ENCODE peak calls at places on chromosomes 5 and 9, in five cellular contexts. J, T, X, K and R are unnamed samples.
A peak's percentile ranks its signal among the peaks of the same experiment; 100 is the strongest.

GRCh38 chr5:57598097-57598496 is 115.5 kb upstream of the ACTBL2 start:
- DNase-seq in J (no peak), T (no peak), K (no peak), X (no peak), R (no peak)

GRCh38 chr5:152188219-152188618 is 216.9 kb downstream of the NMUR2 start:
- DNase-seq in J (no peak), K (no peak), T (no peak), X (no peak), R (no peak)

GRCh38 chr9:22469928-22470544 is 23.4 kb downstream of the DMRTA1 start:
- DNase-seq in T (peak; percentile 23), K (peak; percentile 41), X (peak; percentile 13), J (peak; percentile 75), R (peak; percentile 81)

GRCh38 chr5:57805732-57806131 is 323.1 kb upstream of the ACTBL2 start:
- DNase-seq in X (peak; percentile 83), K (peak; percentile 8), T (no peak), J (no peak), R (no peak)

GRCh38 chr5:82353522-82353921 is 75.4 kb upstream of the RPS23 start:
- DNase-seq in J (no peak), X (no peak), T (no peak), K (no peak), R (no peak)

GRCh38 chr9:131045300-131046092 is 36.5 kb downstream of the LAMC3 start:
- DNase-seq in T (no peak), X (no peak), K (no peak), J (no peak), R (no peak)

GRCh38 chr5:120388016-120388781 is 75.9 kb upstream of the PRR16 start:
- DNase-seq in K (peak; percentile 98), X (peak; percentile 95), T (no peak), J (no peak), R (peak; percentile 91)

GRCh38 chr5:138354926-138355378 is 2.5 kb downstream of the KDM3B start:
- DNase-seq in J (peak; percentile 73), X (peak; percentile 77), K (peak; percentile 68), T (no peak), R (peak; percentile 79)

GRCh38 chr5:109695005-109695926 is 5.5 kb downstream of the MAN2A1 start:
- DNase-seq in K (no peak), X (no peak), J (no peak), T (no peak), R (peak; percentile 9)

GRCh38 chr5:55427157-55427556 is 107.6 kb downstream of the PLPP1 start:
- DNase-seq in J (no peak), K (peak; percentile 89), T (peak; percentile 51), X (peak; percentile 90), R (peak; percentile 57)

GRCh38 chr5:130295235-130295634 is 391.0 kb downstream of the CHSY3 start:
- DNase-seq in X (no peak), K (no peak), T (no peak), J (no peak), R (peak; percentile 3)

GRCh38 chr9:96617439-96618185 is 2.0 kb downstream of the CDC14B start:
- DNase-seq in K (no peak), X (no peak), T (no peak), J (peak; percentile 15), R (no peak)
- H3K9ac ChIP-seq in K (no peak overlapping the region), X (no peak overlapping the region), T (no peak overlapping the region), J (no peak overlapping the region), R (peak overlapping the region; percentile 83)

DNA sequence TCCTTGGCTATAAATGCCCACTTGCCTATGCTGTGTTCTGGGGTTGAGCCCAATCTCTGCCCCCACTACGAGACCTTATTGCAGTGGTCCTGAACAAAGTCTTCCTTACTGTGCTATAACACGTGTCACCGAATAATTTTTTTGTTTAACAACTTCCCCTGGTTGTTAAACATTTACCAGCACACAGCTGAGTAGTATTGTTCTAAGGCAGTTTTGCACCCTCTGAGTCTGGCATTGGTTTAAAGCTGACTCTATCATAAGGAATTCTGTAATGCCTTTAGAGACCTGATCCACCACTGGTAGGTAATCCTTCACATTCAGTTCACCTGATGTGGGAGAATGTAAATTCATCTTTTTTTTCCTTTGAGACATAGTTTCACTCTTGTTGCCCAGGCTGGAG is 25.6 kb upstream of the ANKRD31 start:
- DNase-seq in J (no peak), T (peak; percentile 29), X (no peak), K (no peak), R (no peak)
- H3K4me3 ChIP-seq in J (no peak overlapping the region), T (no peak overlapping the region), X (no peak overlapping the region), K (no peak overlapping the region), R (no peak overlapping the region)

DNA sequence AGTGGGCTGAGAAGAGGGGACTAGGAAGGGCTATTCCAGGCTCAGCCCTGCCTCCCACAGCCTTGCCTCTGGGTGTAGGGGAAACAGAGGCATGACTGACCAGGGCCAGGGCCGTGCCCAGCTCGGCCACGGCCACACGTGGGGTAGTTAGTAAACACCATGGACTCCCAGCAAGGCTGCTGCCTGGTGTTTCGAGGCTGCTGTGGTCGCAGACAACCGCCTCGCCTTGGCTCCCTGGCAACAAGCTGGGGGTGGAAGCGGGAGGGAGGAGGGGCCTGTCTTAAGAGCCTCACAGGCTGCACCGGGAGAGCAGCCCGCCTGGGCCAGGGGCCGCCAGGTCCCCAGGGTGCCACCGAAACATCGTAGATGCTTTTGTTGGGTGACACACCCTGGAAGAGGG is 90.2 kb upstream of the CACNA1B start:
- DNase-seq in T (no peak), K (no peak), J (no peak), X (no peak), R (no peak)
- H3K36me3 ChIP-seq in T (no peaks in the 10 kb centered on the region), K (peaks cover 12% of the 10 kb centered on the region), J (no peaks in the 10 kb centered on the region), X (peaks cover 39% of the 10 kb centered on the region), R (peaks cover 38% of the 10 kb centered on the region)

GRCh38 chr9:114382951-114383865 is 4.6 kb downstream of the AKNA start:
- DNase-seq in T (no peak), J (peak; percentile 59), K (peak; percentile 76), X (peak; percentile 50), R (peak; percentile 67)

GRCh38 chr9:114386361-114386885 is 1.4 kb downstream of the AKNA start:
- DNase-seq in K (no peak), J (no peak), X (no peak), T (no peak), R (no peak)

GRCh38 chr9:114385412-114386181 is 2.2 kb downstream of the AKNA start:
- DNase-seq in J (no peak), X (peak; percentile 95), T (peak; percentile 74), K (peak; percentile 88), R (peak; percentile 86)

GRCh38 chr9:114383866-114384231 is 3.9 kb downstream of the AKNA start:
- DNase-seq in T (no peak), K (no peak), X (no peak), J (no peak), R (no peak)

DNA sequence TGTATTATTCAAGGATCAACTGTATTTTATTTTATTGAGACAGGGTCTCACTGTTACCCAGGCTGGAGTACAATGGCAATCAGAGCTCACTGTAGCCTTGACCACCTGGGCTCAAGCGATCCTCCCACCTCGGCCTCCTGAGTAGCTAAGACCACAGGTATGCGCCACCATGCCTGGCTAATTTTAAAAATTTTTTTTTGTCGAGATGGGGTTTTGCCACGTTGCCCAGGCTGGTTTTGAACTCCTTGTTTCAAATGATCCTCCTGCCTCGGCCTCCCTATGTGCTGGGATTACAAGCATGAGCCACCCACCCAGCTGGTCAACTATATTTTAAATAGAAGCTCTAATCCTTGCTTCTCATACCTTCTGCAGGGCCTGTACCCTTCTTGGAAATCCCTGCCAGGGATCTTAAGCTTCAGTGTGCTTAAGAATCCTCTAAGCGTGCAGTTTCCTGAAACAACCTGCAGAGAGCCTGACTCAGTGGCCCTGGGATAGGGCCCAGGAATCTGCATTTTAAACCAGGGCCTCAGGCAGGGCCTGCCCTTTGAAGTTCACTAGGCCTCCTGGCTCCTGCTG is 2.9 kb downstream of the AKNA start:
- DNase-seq in J (no peak), X (no peak), T (no peak), K (no peak), R (no peak)
- H3K9ac ChIP-seq in J (no peak overlapping the region), X (peak overlapping the region; percentile 20), T (peak overlapping the region; percentile 64), K (peak overlapping the region; percentile 44), R (peak overlapping the region; percentile 94)

GRCh38 chr5:178267876-178268275 is 35.3 kb upstream of the PHYKPL start:
- DNase-seq in X (no peak), T (no peak), K (no peak), J (no peak), R (no peak)
- H3K4me3 ChIP-seq in X (no peak overlapping the region), T (no peak overlapping the region), K (no peak overlapping the region), J (no peak overlapping the region), R (no peak overlapping the region)

DNA sequence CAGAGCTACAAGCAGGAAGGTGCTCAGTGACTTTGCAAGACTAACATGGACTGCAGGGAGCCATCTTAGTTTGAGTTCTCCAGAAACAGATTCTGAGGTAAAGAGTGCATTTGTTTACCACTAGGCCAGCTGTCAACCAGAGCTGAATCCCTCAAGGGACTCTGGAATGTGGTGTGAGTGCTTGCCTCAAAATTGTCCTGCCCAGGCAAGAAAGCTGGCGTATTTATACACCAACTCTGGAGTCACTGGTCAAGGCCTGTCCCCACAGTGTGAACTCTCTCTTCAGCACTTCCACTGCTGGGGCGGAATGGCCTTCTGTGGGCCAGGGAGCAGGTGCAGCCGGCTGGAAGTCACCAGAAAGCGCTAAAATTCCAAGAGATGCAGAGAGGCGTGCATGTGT is 139.2 kb upstream of the TBCA start:
- DNase-seq in K (no peak), X (no peak), J (no peak), T (no peak), R (no peak)
- H3K36me3 ChIP-seq in K (no peaks in the 10 kb centered on the region), X (no peaks in the 10 kb centered on the region), J (no peaks in the 10 kb centered on the region), T (no peaks in the 10 kb centered on the region), R (no peaks in the 10 kb centered on the region)